ENCODE peak calls at places on chromosomes 7 and 10, in nine cellular contexts. A is ovary; R is brain microvascular endothelial cell; K is CD8-positive, alpha-beta T cell; U is MM.1S; X is choroid plexus epithelial cell; Y is GM23338; S is heart left ventricle; V is adrenal gland. M is an unnamed sample.
A peak's percentile ranks its signal among the peaks of the same experiment; 100 is the strongest.

GRCh38 chr7:1325246-1325645 is 92.6 kb downstream of the UNCX start:
- DNase-seq in A (no peak), R (no peak), K (no peak), U (no peak), X (no peak), Y (no peak), S (peak; percentile 51), V (no peak), M (no peak)

GRCh38 chr10:52617346-52617745 is 155.2 kb downstream of the MBL2 start:
- DNase-seq in A (no peak), R (no peak), K (no peak), U (no peak), X (peak; percentile 23), Y (no peak), S (no peak), V (no peak), M (no peak)

GRCh38 chr10:88883443-88883799 is 3.4 kb downstream of the STAMBPL1 start:
- DNase-seq in A (no peak), R (no peak), K (no peak), U (no peak), X (no peak), Y (no peak), S (no peak), V (no peak), M (no peak)

GRCh38 chr10:15725603-15726002 is 5.9 kb upstream of the ITGA8 start:
- DNase-seq in A (no peak), R (peak; percentile 52), K (no peak), U (peak; percentile 72), X (peak; percentile 82), Y (peak; percentile 56), S (no peak), V (peak; percentile 64), M (no peak)

GRCh38 chr10:124994573-124995473 is 52.9 kb downstream of the ZRANB1 start:
- DNase-seq in A (no peak), R (no peak), K (no peak), U (no peak), X (no peak), Y (no peak), S (no peak), V (no peak), M (no peak)

GRCh38 chr7:25636871-25637283 is 408.6 kb upstream of the NPVF start:
- DNase-seq in A (peak; percentile 63), R (no peak), K (no peak), U (no peak), X (peak; percentile 23), Y (no peak), S (no peak), V (no peak), M (no peak)

GRCh38 chr10:113020838-113021237 is 70.8 kb downstream of the TCF7L2 start:
- DNase-seq in A (no peak), R (no peak), K (no peak), U (no peak), X (no peak), Y (no peak), S (no peak), V (peak; percentile 84), M (no peak)

GRCh38 chr10:114045071-114045737 is 1.5 kb downstream of the ADRB1 start:
- DNase-seq in A (no peak), R (no peak), K (no peak), U (no peak), X (peak; percentile 27), Y (peak; percentile 62), S (peak; percentile 79), V (peak; percentile 28), M (peak; percentile 20)

GRCh38 chr7:98229991-98230745 is 18.9 kb downstream of the BHLHA15 start:
- DNase-seq in A (no peak), R (no peak), K (no peak), U (no peak), X (no peak), Y (no peak), S (peak; percentile 26), V (no peak), M (no peak)

GRCh38 chr7:99379043-99379577 is 4.6 kb downstream of the ARPC1B start:
- DNase-seq in A (peak; percentile 52), R (peak; percentile 85), K (no peak), U (peak; percentile 65), X (peak; percentile 90), Y (no peak), S (no peak), V (peak; percentile 59), M (peak; percentile 59)
- TF ChIP-seq CTCF in A (no peak), R (peak; percentile 10), K (no peak), U (no peak), X (no peak), Y (no peak), S (no peak), V (no peak), M (no peak)

GRCh38 chr10:29733323-29733722 is 98.6 kb upstream of the SVIL start:
- DNase-seq in A (no peak), R (no peak), K (no peak), U (no peak), X (no peak), Y (no peak), S (no peak), V (no peak), M (no peak)

GRCh38 chr10:29734640-29734979 is 99.8 kb upstream of the SVIL start:
- DNase-seq in A (no peak), R (no peak), K (no peak), U (no peak), X (no peak), Y (no peak), S (no peak), V (no peak), M (no peak)

GRCh38 chr10:29731760-29732159 is 97.0 kb upstream of the SVIL start:
- DNase-seq in A (no peak), R (no peak), K (no peak), U (no peak), X (no peak), Y (peak; percentile 11), S (no peak), V (no peak), M (no peak)

GRCh38 chr10:29730969-29731368 is 96.2 kb upstream of the SVIL start:
- DNase-seq in A (no peak), R (no peak), K (no peak), U (no peak), X (no peak), Y (no peak), S (no peak), V (no peak), M (no peak)

DNA sequence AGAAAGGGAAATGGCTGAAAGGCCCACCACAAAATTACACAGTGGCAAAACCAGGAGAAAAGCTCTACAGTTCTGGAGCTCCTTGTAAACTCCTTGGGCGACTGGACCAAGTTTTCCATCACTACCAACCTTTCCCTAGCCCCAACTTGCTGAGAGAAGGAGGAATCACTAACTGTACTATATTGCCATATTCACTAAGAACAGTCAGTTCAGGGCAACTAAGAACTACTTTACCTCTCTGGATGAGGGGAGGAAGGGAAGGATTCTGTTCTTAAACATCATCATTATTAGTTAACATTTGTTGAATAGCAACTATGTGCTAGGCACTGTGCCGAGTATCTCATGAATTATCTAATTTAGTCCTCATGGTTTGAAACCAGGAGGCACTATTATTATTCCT is 98.1 kb upstream of the SVIL start:
- DNase-seq in A (no peak), R (no peak), K (no peak), U (no peak), X (no peak), Y (no peak), S (no peak), V (no peak), M (no peak)
- H3K4me3 ChIP-seq in A (no peak overlapping the region), R (no peak overlapping the region), K (no peak overlapping the region), U (no peak overlapping the region), X (no peak overlapping the region), Y (no peak overlapping the region), S (no peak overlapping the region), V (no peak overlapping the region), M (no peak overlapping the region)

GRCh38 chr7:91243591-91244368 is 20.5 kb upstream of the FZD1 start:
- DNase-seq in A (no peak), R (no peak), K (no peak), U (no peak), X (peak; percentile 65), Y (no peak), S (no peak), V (no peak), M (no peak)

GRCh38 chr7:91250706-91251105 is 13.5 kb upstream of the FZD1 start:
- DNase-seq in A (no peak), R (no peak), K (no peak), U (no peak), X (no peak), Y (no peak), S (no peak), V (no peak), M (no peak)

GRCh38 chr7:91249506-91250233 is 14.6 kb upstream of the FZD1 start:
- DNase-seq in A (no peak), R (no peak), K (no peak), U (no peak), X (peak; percentile 73), Y (no peak), S (no peak), V (peak; percentile 14), M (no peak)

GRCh38 chr7:91248996-91249395 is 15.2 kb upstream of the FZD1 start:
- DNase-seq in A (no peak), R (no peak), K (no peak), U (no peak), X (no peak), Y (peak; percentile 17), S (no peak), V (no peak), M (no peak)

DNA sequence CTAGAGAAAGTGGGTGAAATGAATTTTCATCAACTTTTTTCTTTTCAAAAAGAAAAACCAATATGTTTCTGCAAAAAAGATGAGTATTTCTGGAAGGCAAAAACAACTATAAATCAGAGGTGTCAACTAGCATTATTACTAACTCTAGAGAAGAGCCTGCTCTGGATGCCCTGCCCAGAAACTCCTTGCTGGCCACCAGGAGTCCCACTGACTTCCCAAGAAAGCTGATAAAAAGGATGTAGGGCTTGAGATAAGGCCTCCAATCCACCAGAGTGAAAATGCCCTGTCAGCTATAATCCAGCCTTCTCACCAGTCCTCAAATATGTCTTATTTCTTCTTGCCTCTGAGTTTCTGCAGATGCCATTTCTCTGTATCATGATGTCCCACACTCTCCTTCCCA is 16.7 kb upstream of the FZD1 start:
- DNase-seq in A (no peak), R (no peak), K (no peak), U (no peak), X (no peak), Y (peak; percentile 21), S (no peak), V (no peak), M (no peak)
- TF ChIP-seq CTCF in A (no peak), R (peak; percentile 38), K (no peak), U (no peak), X (peak; percentile 14), Y (peak; percentile 38), S (no peak), V (no peak), M (no peak)

DNA sequence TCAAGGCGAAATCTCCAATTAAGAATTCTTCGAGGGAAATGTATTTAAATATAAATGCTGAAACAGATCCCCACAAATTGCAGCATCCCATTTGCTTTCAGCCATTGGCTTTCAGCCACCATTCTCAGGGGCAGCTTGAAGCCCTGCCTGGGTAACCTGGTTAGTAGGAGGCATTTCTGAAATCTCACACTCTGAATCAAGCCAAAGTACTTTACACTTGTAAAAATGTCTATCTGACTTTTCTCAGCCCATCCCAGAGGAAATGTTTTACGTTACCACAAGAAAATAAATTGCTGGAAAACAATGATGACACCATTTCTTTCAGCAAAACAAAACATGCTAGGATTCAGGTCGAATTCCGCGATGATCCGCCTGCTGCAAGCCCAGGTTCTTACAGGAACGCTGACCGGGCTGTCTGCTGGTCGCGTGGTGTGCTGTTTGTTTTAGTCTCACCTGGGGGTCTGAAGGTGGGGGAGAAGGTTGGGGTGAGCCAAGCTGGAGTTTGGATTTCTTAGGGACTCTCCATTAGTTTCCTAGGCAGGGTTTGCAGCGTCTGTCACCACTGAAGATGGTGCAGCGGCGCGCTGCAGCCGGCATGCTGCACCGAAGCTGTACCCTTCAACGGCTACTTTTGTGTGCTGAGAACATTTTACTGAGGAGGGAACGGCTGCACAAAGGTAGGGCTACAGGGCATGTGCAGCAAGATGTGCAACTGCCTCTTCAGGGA is 48.8 kb downstream of the GCC1 start:
- DNase-seq in A (no peak), R (no peak), K (no peak), U (no peak), X (peak; percentile 5), Y (peak; percentile 44), S (no peak), V (no peak), M (no peak)
- H3K4me3 ChIP-seq in A (no peak overlapping the region), R (peak overlapping the region; percentile 9), K (no peak overlapping the region), U (no peak overlapping the region), X (no peak overlapping the region), Y (peak overlapping the region; percentile 48), S (no peak overlapping the region), V (no peak overlapping the region), M (no peak overlapping the region)